ENCODE peak calls at places on chromosomes 16 and 17, in ten cellular contexts. H is T-cell; C is cardiac muscle cell; U is tibial artery; R is natural killer cell; J is astrocyte; T is fibroblast of pulmonary artery; K is NCI-H1417; M is A172; G is stimulated activated CD8-positive, alpha-beta memory T cell treated with anti-CD3 and anti-CD28 coated beads, Interleukin-12 subunit alpha, Interleukin-12 subunit beta, amount 100 ng/mL, for 4 hours. F is an unnamed sample.

GRCh38 chr16:83928341-83929055 is 24.5 kb upstream of the OSGIN1 start:
- DNase-seq in H (no peak), C (peak), U (no peak), R (peak), J (peak), T (peak), K (no peak), M (peak), G (no peak), F (peak)

GRCh38 chr17:32020943-32021617 is 13.9 kb downstream of the LRRC37B start:
- DNase-seq in H (no peak), C (no peak), U (no peak), R (no peak), J (no peak), T (no peak), K (no peak), M (no peak), G (no peak), F (no peak)

GRCh38 chr17:2025622-2026309 is 632 bp upstream of the RTN4RL1 start:
- DNase-seq in H (no peak), C (peak), U (peak), R (no peak), J (no peak), T (peak), K (peak), M (peak), G (no peak), F (peak)

GRCh38 chr17:63474174-63474913 is 2.5 kb upstream of the ACE start:
- DNase-seq in H (no peak), C (peak), U (no peak), R (no peak), J (peak), T (peak), K (no peak), M (peak), G (no peak), F (peak)

GRCh38 chr16:59698341-59698979 is 964.3 kb upstream of the GOT2 start:
- DNase-seq in H (no peak), C (peak), U (no peak), R (no peak), J (peak), T (peak), K (no peak), M (no peak), G (no peak), F (peak)

GRCh38 chr16:84628226-84628731 is 10.4 kb upstream of the COTL1 start:
- DNase-seq in H (no peak), C (no peak), U (no peak), R (no peak), J (no peak), T (no peak), K (peak), M (no peak), G (no peak), F (no peak)

GRCh38 chr17:14268264-14268663 is 31.6 kb upstream of the CDRT15 start:
- DNase-seq in H (no peak), C (no peak), U (no peak), R (no peak), J (no peak), T (peak), K (no peak), M (no peak), G (no peak), F (no peak)

GRCh38 chr17:74135391-74136167 is 67.9 kb upstream of the RPL38 start:
- DNase-seq in H (no peak), C (no peak), U (no peak), R (no peak), J (no peak), T (no peak), K (no peak), M (no peak), G (no peak), F (no peak)

GRCh38 chr16:55297910-55298175 is 26.2 kb upstream of the IRX6 start:
- DNase-seq in H (no peak), C (no peak), U (no peak), R (no peak), J (peak), T (no peak), K (no peak), M (no peak), G (no peak), F (peak)

GRCh38 chr17:62876664-62877411 is 68.7 kb upstream of the MARCHF10 start:
- DNase-seq in H (no peak), C (no peak), U (no peak), R (no peak), J (peak), T (peak), K (peak), M (no peak), G (no peak), F (peak)

GRCh38 chr17:4658478-4659305 is 17.2 kb upstream of the ALOX15 start:
- DNase-seq in H (no peak), C (peak), U (no peak), R (no peak), J (peak), T (peak), K (no peak), M (peak), G (no peak), F (no peak)